ENCODE peak calls at places on chromosome 15, in eight cellular contexts. One of them, this sample, is unnamed.

GRCh38 chr15:64749999-64750657 is 25.3 kb downstream of the RBPMS2 start:
- DNase-seq in fibroblast of lung: peak
- DNase-seq in MM.1S: no peak
- DNase-seq in H9: peak
- DNase-seq in astrocyte: peak
- DNase-seq in endodermal cell: peak
- DNase-seq in HCT116: no peak
- DNase-seq in colonic mucosa: no peak
- DNase-seq in this sample: peak

GRCh38 chr15:45225506-45226273 is 26.3 kb upstream of the SLC28A2 start:
- DNase-seq in fibroblast of lung: no peak
- DNase-seq in MM.1S: no peak
- DNase-seq in H9: peak
- DNase-seq in astrocyte: no peak
- DNase-seq in endodermal cell: peak
- DNase-seq in HCT116: no peak
- DNase-seq in colonic mucosa: no peak
- DNase-seq in this sample: no peak

GRCh38 chr15:87623832-87624231 is 632.7 kb downstream of the NTRK3 start:
- DNase-seq in fibroblast of lung: no peak
- DNase-seq in MM.1S: peak
- DNase-seq in H9: peak
- DNase-seq in astrocyte: no peak
- DNase-seq in endodermal cell: peak
- DNase-seq in HCT116: no peak
- DNase-seq in colonic mucosa: no peak
- DNase-seq in this sample: peak

GRCh38 chr15:21262851-21263400 is 177.4 kb downstream of the POTEB3 start:
- DNase-seq in fibroblast of lung: no peak
- DNase-seq in MM.1S: peak
- DNase-seq in H9: no peak
- DNase-seq in astrocyte: no peak
- DNase-seq in endodermal cell: no peak
- DNase-seq in HCT116: no peak
- DNase-seq in colonic mucosa: no peak
- DNase-seq in this sample: no peak

GRCh38 chr15:70140543-70141375 is 43.0 kb upstream of the TLE3 start:
- DNase-seq in fibroblast of lung: peak
- DNase-seq in MM.1S: peak
- DNase-seq in H9: peak
- DNase-seq in astrocyte: peak
- DNase-seq in endodermal cell: peak
- DNase-seq in HCT116: no peak
- DNase-seq in colonic mucosa: no peak
- DNase-seq in this sample: peak

GRCh38 chr15:72248514-72248913 is 17.5 kb upstream of the PKM start:
- DNase-seq in fibroblast of lung: no peak
- DNase-seq in MM.1S: no peak
- DNase-seq in H9: no peak
- DNase-seq in astrocyte: no peak
- DNase-seq in endodermal cell: no peak
- DNase-seq in HCT116: no peak
- DNase-seq in colonic mucosa: no peak
- DNase-seq in this sample: no peak

GRCh38 chr15:93460717-93461116 is 371.7 kb upstream of the RGMA start:
- DNase-seq in fibroblast of lung: peak
- DNase-seq in MM.1S: no peak
- DNase-seq in H9: no peak
- DNase-seq in astrocyte: peak
- DNase-seq in endodermal cell: no peak
- DNase-seq in HCT116: no peak
- DNase-seq in colonic mucosa: no peak
- DNase-seq in this sample: no peak

GRCh38 chr15:45126535-45127158 is 3.0 kb downstream of the DUOXA1 start:
- DNase-seq in fibroblast of lung: no peak
- DNase-seq in MM.1S: peak
- DNase-seq in H9: no peak
- DNase-seq in astrocyte: no peak
- DNase-seq in endodermal cell: peak
- DNase-seq in HCT116: peak
- DNase-seq in colonic mucosa: peak
- DNase-seq in this sample: peak

GRCh38 chr15:43828061-43828657 is 1.4 kb downstream of the WDR76 start:
- DNase-seq in fibroblast of lung: no peak
- DNase-seq in MM.1S: peak
- DNase-seq in H9: no peak
- DNase-seq in astrocyte: no peak
- DNase-seq in endodermal cell: no peak
- DNase-seq in HCT116: no peak
- DNase-seq in colonic mucosa: no peak
- DNase-seq in this sample: peak

GRCh38 chr15:96326551-96327154 is 3.8 kb upstream of the NR2F2 start:
- DNase-seq in fibroblast of lung: peak
- DNase-seq in MM.1S: peak
- DNase-seq in H9: peak
- DNase-seq in astrocyte: peak
- DNase-seq in endodermal cell: peak
- DNase-seq in HCT116: no peak
- DNase-seq in colonic mucosa: peak
- DNase-seq in this sample: peak

GRCh38 chr15:91148243-91148642 is 48.2 kb downstream of the SV2B start:
- DNase-seq in fibroblast of lung: no peak
- DNase-seq in MM.1S: no peak
- DNase-seq in H9: no peak
- DNase-seq in astrocyte: no peak
- DNase-seq in endodermal cell: no peak
- DNase-seq in HCT116: no peak
- DNase-seq in colonic mucosa: no peak
- DNase-seq in this sample: no peak

GRCh38 chr15:82851981-82852511 is 42.6 kb downstream of the WHAMM start:
- DNase-seq in fibroblast of lung: peak
- DNase-seq in MM.1S: no peak
- DNase-seq in H9: no peak
- DNase-seq in astrocyte: peak
- DNase-seq in endodermal cell: no peak
- DNase-seq in HCT116: no peak
- DNase-seq in colonic mucosa: no peak
- DNase-seq in this sample: peak

GRCh38 chr15:52163321-52164190 is 27.6 kb downstream of the GNB5 start:
- DNase-seq in fibroblast of lung: no peak
- DNase-seq in MM.1S: no peak
- DNase-seq in H9: peak
- DNase-seq in astrocyte: no peak
- DNase-seq in endodermal cell: peak
- DNase-seq in HCT116: no peak
- DNase-seq in colonic mucosa: no peak
- DNase-seq in this sample: no peak

GRCh38 chr15:64930778-64931240 is 19.1 kb downstream of the ANKDD1A start:
- DNase-seq in fibroblast of lung: peak
- DNase-seq in MM.1S: peak
- DNase-seq in H9: no peak
- DNase-seq in astrocyte: peak
- DNase-seq in endodermal cell: no peak
- DNase-seq in HCT116: no peak
- DNase-seq in colonic mucosa: no peak
- DNase-seq in this sample: peak

GRCh38 chr15:34318277-34319079 is 19.1 kb downstream of the SLC12A6 start:
- DNase-seq in fibroblast of lung: peak
- DNase-seq in MM.1S: peak
- DNase-seq in H9: peak
- DNase-seq in astrocyte: peak
- DNase-seq in endodermal cell: peak
- DNase-seq in HCT116: peak
- DNase-seq in colonic mucosa: peak
- DNase-seq in this sample: peak

GRCh38 chr15:101684384-101684783 is 32.2 kb upstream of the TM2D3 start:
- DNase-seq in fibroblast of lung: peak
- DNase-seq in MM.1S: no peak
- DNase-seq in H9: no peak
- DNase-seq in astrocyte: peak
- DNase-seq in endodermal cell: no peak
- DNase-seq in HCT116: no peak
- DNase-seq in colonic mucosa: no peak
- DNase-seq in this sample: peak

GRCh38 chr15:73851679-73852078 is 21.7 kb upstream of the TBC1D21 start:
- DNase-seq in fibroblast of lung: peak
- DNase-seq in MM.1S: peak
- DNase-seq in H9: peak
- DNase-seq in astrocyte: peak
- DNase-seq in endodermal cell: peak
- DNase-seq in HCT116: peak
- DNase-seq in colonic mucosa: peak
- DNase-seq in this sample: peak

GRCh38 chr15:44763848-44764247 is 27.5 kb downstream of the TRIM69 start:
- DNase-seq in fibroblast of lung: no peak
- DNase-seq in MM.1S: no peak
- DNase-seq in H9: no peak
- DNase-seq in astrocyte: no peak
- DNase-seq in endodermal cell: no peak
- DNase-seq in HCT116: no peak
- DNase-seq in colonic mucosa: no peak
- DNase-seq in this sample: no peak

GRCh38 chr15:66155065-66155464 is 98.5 kb downstream of the MEGF11 start:
- DNase-seq in fibroblast of lung: no peak
- DNase-seq in MM.1S: no peak
- DNase-seq in H9: no peak
- DNase-seq in astrocyte: no peak
- DNase-seq in endodermal cell: no peak
- DNase-seq in HCT116: no peak
- DNase-seq in colonic mucosa: no peak
- DNase-seq in this sample: no peak

GRCh38 chr15:85943825-85944224 is 135.8 kb upstream of the AGBL1 start:
- DNase-seq in fibroblast of lung: no peak
- DNase-seq in MM.1S: no peak
- DNase-seq in H9: no peak
- DNase-seq in astrocyte: no peak
- DNase-seq in endodermal cell: no peak
- DNase-seq in HCT116: no peak
- DNase-seq in colonic mucosa: no peak
- DNase-seq in this sample: no peak

GRCh38 chr15:74200871-74201419 is 1.6 kb downstream of the STRA6 start:
- DNase-seq in fibroblast of lung: peak
- DNase-seq in MM.1S: no peak
- DNase-seq in H9: no peak
- DNase-seq in astrocyte: peak
- DNase-seq in endodermal cell: no peak
- DNase-seq in HCT116: no peak
- DNase-seq in colonic mucosa: no peak
- DNase-seq in this sample: peak

DNA sequence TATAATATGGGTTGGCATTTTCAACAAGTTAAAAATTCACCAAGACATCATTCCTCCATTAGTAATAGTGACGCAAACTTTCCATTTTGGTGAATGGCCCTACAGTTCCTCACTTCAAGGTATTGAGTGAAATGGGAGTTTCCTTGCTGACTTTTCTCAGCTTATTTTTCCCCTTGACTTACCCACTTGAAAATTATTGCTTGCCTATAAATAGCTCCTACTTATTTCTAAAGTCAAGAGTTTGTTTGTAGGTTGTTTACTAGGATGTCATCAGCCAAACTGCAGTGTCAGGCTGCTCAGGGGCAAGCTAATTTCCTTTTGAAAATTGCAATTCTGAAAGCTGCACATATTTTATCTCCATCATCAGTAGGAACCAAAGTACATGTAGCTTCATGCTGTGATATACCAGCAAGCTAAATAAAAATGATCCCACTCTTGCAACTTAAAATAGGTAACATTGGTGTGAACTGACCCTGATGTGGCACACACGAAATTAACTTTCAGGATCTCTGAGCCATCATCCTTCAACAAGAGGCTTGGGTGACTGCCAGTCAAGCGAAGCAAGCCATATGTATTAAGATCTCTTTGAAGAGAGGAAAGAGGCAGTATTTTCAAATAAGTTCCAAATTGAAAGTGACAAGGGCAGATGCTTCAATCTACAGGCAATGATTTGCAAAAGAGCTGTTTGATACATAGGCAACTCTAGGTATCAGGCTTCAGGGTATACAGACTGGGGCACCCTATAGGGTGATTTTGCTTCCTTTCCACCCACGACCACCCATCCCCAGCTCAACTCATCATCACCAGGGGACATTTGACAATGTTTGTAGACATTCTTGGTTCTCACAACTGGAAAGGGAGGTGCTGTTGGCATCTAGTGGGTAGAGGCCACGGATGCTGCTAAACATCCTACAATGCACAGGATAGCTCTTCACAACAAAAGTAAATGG is 66.8 kb upstream of the RASGRP1 start:
- DNase-seq in fibroblast of lung: no peak
- DNase-seq in MM.1S: no peak
- DNase-seq in H9: no peak
- DNase-seq in astrocyte: no peak
- DNase-seq in endodermal cell: no peak
- DNase-seq in HCT116: no peak
- DNase-seq in colonic mucosa: no peak
- DNase-seq in this sample: no peak
- H3K9ac ChIP-seq in fibroblast of lung: no peak
- H3K9ac ChIP-seq in MM.1S: no peak
- H3K9ac ChIP-seq in H9: no peak
- H3K9ac ChIP-seq in astrocyte: no peak
- H3K9ac ChIP-seq in endodermal cell: no peak
- H3K9ac ChIP-seq in HCT116: no peak
- H3K9ac ChIP-seq in colonic mucosa: no peak
- H3K9ac ChIP-seq in this sample: no peak

GRCh38 chr15:68636256-68636655 is 57.5 kb downstream of the CORO2B start:
- DNase-seq in fibroblast of lung: no peak
- DNase-seq in MM.1S: no peak
- DNase-seq in H9: no peak
- DNase-seq in astrocyte: no peak
- DNase-seq in endodermal cell: no peak
- DNase-seq in HCT116: no peak
- DNase-seq in colonic mucosa: no peak
- DNase-seq in this sample: no peak
- H3K9ac ChIP-seq in fibroblast of lung: no peak
- H3K9ac ChIP-seq in MM.1S: no peak
- H3K9ac ChIP-seq in H9: no peak
- H3K9ac ChIP-seq in astrocyte: no peak
- H3K9ac ChIP-seq in endodermal cell: no peak
- H3K9ac ChIP-seq in HCT116: no peak
- H3K9ac ChIP-seq in colonic mucosa: no peak
- H3K9ac ChIP-seq in this sample: no peak

GRCh38 chr15:42456539-42456938 is 34.4 kb downstream of the ZNF106 start:
- DNase-seq in fibroblast of lung: peak
- DNase-seq in MM.1S: no peak
- DNase-seq in H9: no peak
- DNase-seq in astrocyte: peak
- DNase-seq in endodermal cell: no peak
- DNase-seq in HCT116: no peak
- DNase-seq in colonic mucosa: no peak
- DNase-seq in this sample: peak
- H3K9ac ChIP-seq in fibroblast of lung: no peak
- H3K9ac ChIP-seq in MM.1S: no peak
- H3K9ac ChIP-seq in H9: no peak
- H3K9ac ChIP-seq in astrocyte: peak
- H3K9ac ChIP-seq in endodermal cell: no peak
- H3K9ac ChIP-seq in HCT116: no peak
- H3K9ac ChIP-seq in colonic mucosa: no peak
- H3K9ac ChIP-seq in this sample: peak

GRCh38 chr15:31930967-31931366 is 99.3 kb upstream of the CHRNA7 start:
- DNase-seq in fibroblast of lung: peak
- DNase-seq in MM.1S: no peak
- DNase-seq in H9: no peak
- DNase-seq in astrocyte: peak
- DNase-seq in endodermal cell: no peak
- DNase-seq in HCT116: no peak
- DNase-seq in colonic mucosa: no peak
- DNase-seq in this sample: no peak

GRCh38 chr15:31925541-31925940 is 104.8 kb upstream of the CHRNA7 start:
- DNase-seq in fibroblast of lung: no peak
- DNase-seq in MM.1S: no peak
- DNase-seq in H9: no peak
- DNase-seq in astrocyte: no peak
- DNase-seq in endodermal cell: no peak
- DNase-seq in HCT116: no peak
- DNase-seq in colonic mucosa: peak
- DNase-seq in this sample: no peak
- H3K9ac ChIP-seq in fibroblast of lung: no peak
- H3K9ac ChIP-seq in MM.1S: no peak
- H3K9ac ChIP-seq in H9: no peak
- H3K9ac ChIP-seq in astrocyte: no peak
- H3K9ac ChIP-seq in endodermal cell: no peak
- H3K9ac ChIP-seq in HCT116: no peak
- H3K9ac ChIP-seq in colonic mucosa: peak
- H3K9ac ChIP-seq in this sample: no peak

This sample was measured in GM23248.